ENCODE peak calls at places on chromosomes 13 and 19, in ten cellular contexts. One of them, this sample, is unnamed. For H3K4me1, the result is how much of the 10 kb centered on the place peaks cover.

GRCh38 chr13:94176576-94176975 is 302.9 kb downstream of the DCT start:
- DNase-seq in cardiac muscle cell: no peak
- DNase-seq in thoracic aorta: no peak
- DNase-seq in breast epithelium: no peak
- DNase-seq in pancreas: no peak
- DNase-seq in trophoblast cell: no peak
- DNase-seq in fibroblast of lung: peak
- DNase-seq in PC-9: no peak
- DNase-seq in ascending aorta: no peak
- DNase-seq in ovary: no peak
- DNase-seq in this sample: no peak

GRCh38 chr19:47615714-47616113 is 6.8 kb downstream of the BICRA start:
- DNase-seq in cardiac muscle cell: no peak
- DNase-seq in thoracic aorta: no peak
- DNase-seq in breast epithelium: peak
- DNase-seq in pancreas: no peak
- DNase-seq in trophoblast cell: no peak
- DNase-seq in fibroblast of lung: no peak
- DNase-seq in PC-9: no peak
- DNase-seq in ascending aorta: no peak
- DNase-seq in ovary: no peak
- DNase-seq in this sample: no peak

GRCh38 chr13:25347156-25347555 is 24.6 kb upstream of the ATP8A2 start:
- DNase-seq in cardiac muscle cell: no peak
- DNase-seq in thoracic aorta: no peak
- DNase-seq in breast epithelium: no peak
- DNase-seq in pancreas: no peak
- DNase-seq in trophoblast cell: peak
- DNase-seq in fibroblast of lung: peak
- DNase-seq in PC-9: no peak
- DNase-seq in ascending aorta: no peak
- DNase-seq in ovary: no peak
- DNase-seq in this sample: no peak

GRCh38 chr13:95643471-95643813 is 1.1 kb downstream of the DZIP1 start:
- DNase-seq in cardiac muscle cell: peak
- DNase-seq in thoracic aorta: no peak
- DNase-seq in breast epithelium: no peak
- DNase-seq in pancreas: no peak
- DNase-seq in trophoblast cell: no peak
- DNase-seq in fibroblast of lung: peak
- DNase-seq in PC-9: no peak
- DNase-seq in ascending aorta: no peak
- DNase-seq in ovary: peak
- DNase-seq in this sample: no peak

GRCh38 chr19:42198676-42199439 is 18.6 kb downstream of the DEDD2 start:
- DNase-seq in cardiac muscle cell: no peak
- DNase-seq in thoracic aorta: no peak
- DNase-seq in breast epithelium: no peak
- DNase-seq in pancreas: no peak
- DNase-seq in trophoblast cell: no peak
- DNase-seq in fibroblast of lung: no peak
- DNase-seq in PC-9: no peak
- DNase-seq in ascending aorta: no peak
- DNase-seq in ovary: no peak
- DNase-seq in this sample: peak

GRCh38 chr19:45547965-45548609 is 36.5 kb downstream of the OPA3 start:
- DNase-seq in cardiac muscle cell: peak
- DNase-seq in thoracic aorta: no peak
- DNase-seq in breast epithelium: peak
- DNase-seq in pancreas: no peak
- DNase-seq in trophoblast cell: no peak
- DNase-seq in fibroblast of lung: peak
- DNase-seq in PC-9: peak
- DNase-seq in ascending aorta: no peak
- DNase-seq in ovary: no peak
- DNase-seq in this sample: no peak

GRCh38 chr19:19140476-19140875 is 2.2 kb upstream of the TMEM161A start:
- DNase-seq in cardiac muscle cell: peak
- DNase-seq in thoracic aorta: no peak
- DNase-seq in breast epithelium: no peak
- DNase-seq in pancreas: no peak
- DNase-seq in trophoblast cell: no peak
- DNase-seq in fibroblast of lung: peak
- DNase-seq in PC-9: no peak
- DNase-seq in ascending aorta: no peak
- DNase-seq in ovary: no peak
- DNase-seq in this sample: no peak

GRCh38 chr19:33813391-33814101 is 16.9 kb downstream of the KCTD15 start:
- DNase-seq in cardiac muscle cell: no peak
- DNase-seq in thoracic aorta: no peak
- DNase-seq in breast epithelium: no peak
- DNase-seq in pancreas: peak
- DNase-seq in trophoblast cell: no peak
- DNase-seq in fibroblast of lung: no peak
- DNase-seq in PC-9: no peak
- DNase-seq in ascending aorta: no peak
- DNase-seq in ovary: no peak
- DNase-seq in this sample: no peak

GRCh38 chr13:35930665-35931631 is 200.2 kb downstream of the DCLK1 start:
- DNase-seq in cardiac muscle cell: no peak
- DNase-seq in thoracic aorta: no peak
- DNase-seq in breast epithelium: no peak
- DNase-seq in pancreas: no peak
- DNase-seq in trophoblast cell: no peak
- DNase-seq in fibroblast of lung: peak
- DNase-seq in PC-9: no peak
- DNase-seq in ascending aorta: no peak
- DNase-seq in ovary: no peak
- DNase-seq in this sample: no peak

GRCh38 chr13:95714142-95714832 is 37.3 kb downstream of the DNAJC3 start:
- DNase-seq in cardiac muscle cell: peak
- DNase-seq in thoracic aorta: no peak
- DNase-seq in breast epithelium: no peak
- DNase-seq in pancreas: no peak
- DNase-seq in trophoblast cell: peak
- DNase-seq in fibroblast of lung: peak
- DNase-seq in PC-9: no peak
- DNase-seq in ascending aorta: no peak
- DNase-seq in ovary: no peak
- DNase-seq in this sample: no peak

GRCh38 chr13:99686157-99686572 is 184.9 kb downstream of the TM9SF2 start:
- DNase-seq in cardiac muscle cell: peak
- DNase-seq in thoracic aorta: no peak
- DNase-seq in breast epithelium: no peak
- DNase-seq in pancreas: peak
- DNase-seq in trophoblast cell: peak
- DNase-seq in fibroblast of lung: peak
- DNase-seq in PC-9: no peak
- DNase-seq in ascending aorta: no peak
- DNase-seq in ovary: no peak
- DNase-seq in this sample: no peak

GRCh38 chr19:7792286-7792685 is 29.2 kb downstream of the CLEC4M start:
- DNase-seq in cardiac muscle cell: peak
- DNase-seq in thoracic aorta: no peak
- DNase-seq in breast epithelium: no peak
- DNase-seq in pancreas: no peak
- DNase-seq in trophoblast cell: peak
- DNase-seq in fibroblast of lung: no peak
- DNase-seq in PC-9: peak
- DNase-seq in ascending aorta: no peak
- DNase-seq in ovary: no peak
- DNase-seq in this sample: no peak
- H3K4me1 ChIP-seq in cardiac muscle cell: under half
- H3K4me1 ChIP-seq in thoracic aorta: under half
- H3K4me1 ChIP-seq in breast epithelium: under half
- H3K4me1 ChIP-seq in pancreas: under half
- H3K4me1 ChIP-seq in trophoblast cell: under half
- H3K4me1 ChIP-seq in fibroblast of lung: under half
- H3K4me1 ChIP-seq in PC-9: under half
- H3K4me1 ChIP-seq in ascending aorta: under half
- H3K4me1 ChIP-seq in ovary: under half
- H3K4me1 ChIP-seq in this sample: under half

DNA sequence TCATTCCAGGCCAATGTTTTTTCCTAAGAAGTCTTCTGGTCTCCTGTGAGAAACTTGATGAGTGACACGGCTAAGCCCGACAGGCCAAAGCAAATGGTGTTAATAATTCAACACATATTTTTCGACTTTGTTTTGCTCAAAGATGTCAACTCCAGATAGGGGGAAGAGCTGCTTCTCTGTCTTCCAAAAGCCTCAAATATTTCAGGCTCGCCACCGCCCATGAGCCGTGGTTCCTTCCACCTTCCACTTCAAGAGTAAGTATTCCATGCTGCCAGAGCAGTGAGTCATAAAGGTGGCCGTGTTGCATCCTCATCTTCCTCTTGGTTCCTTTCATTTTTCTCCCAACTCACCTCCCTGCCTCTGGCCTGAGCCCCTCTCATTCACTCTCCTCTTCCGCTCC is 272.6 kb downstream of the EFNB2 start:
- DNase-seq in cardiac muscle cell: no peak
- DNase-seq in thoracic aorta: no peak
- DNase-seq in breast epithelium: no peak
- DNase-seq in pancreas: no peak
- DNase-seq in trophoblast cell: peak
- DNase-seq in fibroblast of lung: peak
- DNase-seq in PC-9: peak
- DNase-seq in ascending aorta: no peak
- DNase-seq in ovary: no peak
- DNase-seq in this sample: no peak
- H3K4me3 ChIP-seq in cardiac muscle cell: no peak
- H3K4me3 ChIP-seq in thoracic aorta: no peak
- H3K4me3 ChIP-seq in breast epithelium: no peak
- H3K4me3 ChIP-seq in pancreas: no peak
- H3K4me3 ChIP-seq in trophoblast cell: no peak
- H3K4me3 ChIP-seq in fibroblast of lung: no peak
- H3K4me3 ChIP-seq in PC-9: no peak
- H3K4me3 ChIP-seq in ascending aorta: no peak
- H3K4me3 ChIP-seq in ovary: no peak
- H3K4me3 ChIP-seq in this sample: no peak

GRCh38 chr19:2170987-2171348 is 7.2 kb downstream of the DOT1L start:
- DNase-seq in cardiac muscle cell: no peak
- DNase-seq in thoracic aorta: no peak
- DNase-seq in breast epithelium: no peak
- DNase-seq in pancreas: no peak
- DNase-seq in trophoblast cell: no peak
- DNase-seq in fibroblast of lung: no peak
- DNase-seq in PC-9: no peak
- DNase-seq in ascending aorta: no peak
- DNase-seq in ovary: no peak
- DNase-seq in this sample: no peak
- H3K4me1 ChIP-seq in cardiac muscle cell: half or more
- H3K4me1 ChIP-seq in thoracic aorta: half or more
- H3K4me1 ChIP-seq in breast epithelium: under half
- H3K4me1 ChIP-seq in pancreas: under half
- H3K4me1 ChIP-seq in trophoblast cell: half or more
- H3K4me1 ChIP-seq in fibroblast of lung: under half
- H3K4me1 ChIP-seq in PC-9: under half
- H3K4me1 ChIP-seq in ascending aorta: under half
- H3K4me1 ChIP-seq in ovary: under half
- H3K4me1 ChIP-seq in this sample: under half

GRCh38 chr13:58144616-58145015 is 513.1 kb downstream of the PCDH17 start:
- DNase-seq in cardiac muscle cell: no peak
- DNase-seq in thoracic aorta: no peak
- DNase-seq in breast epithelium: no peak
- DNase-seq in pancreas: no peak
- DNase-seq in trophoblast cell: no peak
- DNase-seq in fibroblast of lung: no peak
- DNase-seq in PC-9: no peak
- DNase-seq in ascending aorta: no peak
- DNase-seq in ovary: no peak
- DNase-seq in this sample: no peak
- H3K4me3 ChIP-seq in cardiac muscle cell: no peak
- H3K4me3 ChIP-seq in thoracic aorta: no peak
- H3K4me3 ChIP-seq in breast epithelium: no peak
- H3K4me3 ChIP-seq in pancreas: no peak
- H3K4me3 ChIP-seq in trophoblast cell: no peak
- H3K4me3 ChIP-seq in fibroblast of lung: no peak
- H3K4me3 ChIP-seq in PC-9: no peak
- H3K4me3 ChIP-seq in ascending aorta: no peak
- H3K4me3 ChIP-seq in ovary: no peak
- H3K4me3 ChIP-seq in this sample: no peak

This sample was measured in CD4-positive, CD25-positive, alpha-beta regulatory T cell.